ENCODE peak calls at places on chromosome 10, in four cellular contexts. P is WTC11, A is GM12878, F is K562. T is an unnamed sample.

GRCh38 chr10:86355571-86356038 is 11.0 kb downstream of the GRID1 start:
- DNase-seq in P (no peak), A (no peak), F (no peak), T (no peak)

GRCh38 chr10:114550756-114551290 is 107.3 kb downstream of the ABLIM1 start:
- DNase-seq in P (no peak), A (no peak), F (no peak), T (peak; percentile 30)

GRCh38 chr10:90418869-90419652 is 438.8 kb downstream of the HTR7 start:
- DNase-seq in P (no peak), A (no peak), F (no peak), T (peak; percentile 7)

GRCh38 chr10:79275431-79275851 is 71.8 kb upstream of the PPIF start:
- DNase-seq in P (no peak), A (no peak), F (no peak), T (no peak)

GRCh38 chr10:6091630-6092029 is 2.8 kb downstream of the RBM17 start:
- DNase-seq in P (no peak), A (no peak), F (no peak), T (no peak)

GRCh38 chr10:614772-615582 is 74.5 kb downstream of the DIP2C start:
- DNase-seq in P (no peak), A (no peak), F (no peak), T (no peak)

GRCh38 chr10:7417807-7418206 is 7.0 kb upstream of the SFMBT2 start:
- DNase-seq in P (no peak), A (no peak), F (no peak), T (no peak)

GRCh38 chr10:128186959-128187787 is 61.0 kb upstream of the MKI67 start:
- DNase-seq in P (no peak), A (no peak), F (no peak), T (no peak)

GRCh38 chr10:130050721-130051120 is 59.9 kb downstream of the C10orf143 start:
- DNase-seq in P (no peak), A (no peak), F (no peak), T (no peak)

GRCh38 chr10:23643396-23643795 is 204.5 kb downstream of the OTUD1 start:
- DNase-seq in P (no peak), A (no peak), F (no peak), T (no peak)

GRCh38 chr10:82212753-82213152 is 337.8 kb downstream of the NRG3 start:
- DNase-seq in P (no peak), A (no peak), F (no peak), T (no peak)

GRCh38 chr10:129568562-129569344 is 101.7 kb downstream of the MGMT start:
- DNase-seq in P (no peak), A (no peak), F (no peak), T (no peak)

GRCh38 chr10:78768882-78769281 is 299.9 kb upstream of the ZMIZ1 start:
- DNase-seq in P (no peak), A (no peak), F (no peak), T (no peak)

GRCh38 chr10:115963848-115964247 is 309.2 kb downstream of the GFRA1 start:
- DNase-seq in P (no peak), A (no peak), F (no peak), T (no peak)

GRCh38 chr10:10067644-10068043 is 950.0 kb upstream of the CELF2 start:
- DNase-seq in P (no peak), A (no peak), F (no peak), T (no peak)

GRCh38 chr10:133275683-133276092 is 980 bp downstream of the ADAM8 start:
- DNase-seq in P (no peak), A (no peak), F (no peak), T (no peak)

GRCh38 chr10:82190432-82191260 is 315.7 kb downstream of the NRG3 start:
- DNase-seq in P (no peak), A (no peak), F (no peak), T (no peak)

GRCh38 chr10:4941540-4942330 is 21.5 kb upstream of the AKR1C1 start:
- DNase-seq in P (no peak), A (no peak), F (peak; percentile 72), T (peak; percentile 78)

GRCh38 chr10:32197423-32197822 is 141.2 kb upstream of the KIF5B start:
- DNase-seq in P (no peak), A (no peak), F (no peak), T (no peak)

GRCh38 chr10:121078672-121079102 is 227.5 kb downstream of the WDR11 start:
- DNase-seq in P (no peak), A (no peak), F (no peak), T (no peak)

GRCh38 chr10:129929343-129930297 is 34.5 kb downstream of the EBF3 start:
- DNase-seq in P (peak; percentile 45), A (no peak), F (no peak), T (no peak)

GRCh38 chr10:78927257-78927995 is 141.3 kb upstream of the ZMIZ1 start:
- DNase-seq in P (no peak), A (no peak), F (no peak), T (no peak)

GRCh38 chr10:130362308-130362761 is 226.1 kb downstream of the GLRX3 start:
- DNase-seq in P (no peak), A (no peak), F (no peak), T (no peak)

GRCh38 chr10:61408065-61408464 is 45.1 kb downstream of the TMEM26 start:
- DNase-seq in P (no peak), A (no peak), F (no peak), T (no peak)

GRCh38 chr10:22993314-22993713 is 65.5 kb downstream of the ARMC3 start:
- DNase-seq in P (no peak), A (no peak), F (no peak), T (no peak)

GRCh38 chr10:113473851-113474250 is 79.0 kb upstream of the HABP2 start:
- DNase-seq in P (no peak), A (no peak), F (no peak), T (no peak)

DNA sequence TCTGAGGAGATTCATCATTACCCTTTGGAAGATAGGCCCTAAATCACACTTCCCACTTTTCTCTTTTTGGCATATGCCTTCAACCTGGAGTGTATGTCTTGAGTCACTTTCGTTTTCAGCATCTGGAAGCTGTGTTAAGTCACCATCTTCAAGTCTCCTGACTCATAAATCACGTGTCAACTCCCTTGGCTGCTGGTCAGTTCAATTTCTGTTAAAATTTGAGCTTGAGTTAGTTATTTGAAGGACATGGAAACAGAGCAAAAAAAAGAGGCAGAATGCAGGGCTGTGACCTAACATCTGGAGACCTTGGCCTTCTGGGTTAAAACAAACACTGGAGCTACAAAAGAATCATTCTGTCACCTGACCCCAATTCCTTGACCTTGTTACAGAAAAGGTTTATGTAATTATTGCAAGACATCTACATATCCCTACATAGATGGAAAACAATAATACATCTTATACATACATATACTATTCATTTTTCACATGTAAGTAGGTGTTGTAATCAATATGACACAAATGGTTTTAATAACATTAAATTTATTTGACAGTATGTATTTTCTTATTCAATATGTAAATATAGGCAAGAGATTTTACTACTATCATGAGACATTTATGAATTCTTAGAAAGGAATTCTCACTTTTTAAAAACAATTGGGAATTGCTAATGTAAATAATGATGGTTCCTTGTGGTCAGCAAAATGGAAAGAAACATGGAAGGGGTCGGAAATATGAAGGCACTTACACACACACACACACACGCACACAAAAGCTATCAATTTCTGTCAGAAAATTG is 169.7 kb upstream of the PHYHIPL start:
- DNase-seq in P (no peak), A (no peak), F (no peak), T (peak; percentile 86)
- TF ChIP-seq CBFB in P (no peak), A (no peak), F (no peak), T (no peak)

GRCh38 chr10:100693815-100694214 is 51.6 kb upstream of the PAX2 start:
- DNase-seq in P (no peak), A (no peak), F (no peak), T (no peak)

GRCh38 chr10:100696477-100696901 is 48.9 kb upstream of the PAX2 start:
- DNase-seq in P (no peak), A (peak; percentile 37), F (no peak), T (no peak)

GRCh38 chr10:100697631-100698030 is 47.8 kb upstream of the PAX2 start:
- DNase-seq in P (no peak), A (no peak), F (no peak), T (no peak)

GRCh38 chr10:100697070-100697469 is 48.3 kb upstream of the PAX2 start:
- DNase-seq in P (no peak), A (no peak), F (no peak), T (peak; percentile 24)
- TF ChIP-seq CBFB in P (no peak), A (no peak), F (no peak), T (no peak)

GRCh38 chr10:131578472-131578970 is 267.0 kb upstream of the TCERG1L start:
- DNase-seq in P (no peak), A (no peak), F (no peak), T (no peak)

GRCh38 chr10:131577786-131578471 is 266.4 kb upstream of the TCERG1L start:
- DNase-seq in P (no peak), A (no peak), F (no peak), T (no peak)

GRCh38 chr10:131580076-131580652 is 268.6 kb upstream of the TCERG1L start:
- DNase-seq in P (no peak), A (no peak), F (no peak), T (no peak)

GRCh38 chr10:131580674-131581073 is 269.2 kb upstream of the TCERG1L start:
- DNase-seq in P (no peak), A (no peak), F (no peak), T (no peak)

GRCh38 chr10:131579251-131580071 is 267.9 kb upstream of the TCERG1L start:
- DNase-seq in P (no peak), A (no peak), F (no peak), T (no peak)
- TF ChIP-seq CBFB in P (no peak), A (no peak), F (no peak), T (no peak)

GRCh38 chr10:73772280-73773151 is 9.3 kb upstream of the CHCHD1 start:
- DNase-seq in P (peak; percentile 67), A (peak; percentile 48), F (peak; percentile 94), T (peak; percentile 41)

GRCh38 chr10:73779018-73779417 is 2.8 kb upstream of the CHCHD1 start:
- DNase-seq in P (no peak), A (no peak), F (no peak), T (no peak)

GRCh38 chr10:73773152-73773879 is 8.5 kb upstream of the CHCHD1 start:
- DNase-seq in P (no peak), A (no peak), F (no peak), T (no peak)

GRCh38 chr10:73771722-73772279 is 10.0 kb upstream of the CHCHD1 start:
- DNase-seq in P (peak; percentile 79), A (no peak), F (no peak), T (peak; percentile 27)

GRCh38 chr10:73774637-73775036 is 7.2 kb upstream of the CHCHD1 start:
- DNase-seq in P (no peak), A (no peak), F (peak; percentile 53), T (peak; percentile 18)
- TF ChIP-seq CBFB in P (no peak), A (no peak), F (no peak), T (no peak)

DNA sequence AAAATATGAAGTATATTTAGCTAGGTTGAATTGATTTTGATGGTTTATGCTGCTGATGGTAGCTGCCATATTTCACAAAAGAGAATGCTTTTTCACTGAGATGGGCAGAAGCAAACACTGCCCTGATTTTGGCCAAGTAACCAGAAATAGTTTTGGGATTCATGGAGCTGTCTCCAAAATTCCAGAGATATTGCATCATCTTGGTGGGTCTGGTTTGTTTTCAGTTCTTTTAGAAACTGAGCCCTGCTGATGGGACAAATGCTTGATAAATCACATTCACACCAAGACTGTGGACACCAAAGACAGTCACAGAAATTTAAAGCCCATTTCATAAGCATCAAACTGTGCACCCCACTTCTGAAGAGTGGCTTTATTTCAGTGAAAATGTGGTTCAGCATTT is 140.5 kb downstream of the BICC1 start:
- DNase-seq in P (no peak), A (no peak), F (no peak), T (no peak)
- TF ChIP-seq CBFB in P (no peak), A (no peak), F (no peak), T (no peak)

GRCh38 chr10:124066744-124067714 is 26.4 kb downstream of the CHST15 start:
- DNase-seq in P (peak; percentile 72), A (no peak), F (no peak), T (no peak)
- TF ChIP-seq CBFB in P (no peak), A (no peak), F (no peak), T (no peak)

T was measured in HepG2.